ENCODE peak calls at places on chromosomes 11 and 22, in nine cellular contexts. One of them, this sample, is unnamed.

GRCh38 chr11:17768547-17768946 is 34.0 kb downstream of the KCNC1 start:
- DNase-seq in fibroblast of mammary gland: no peak
- DNase-seq in cardiac fibroblast: no peak
- DNase-seq in activated naive CD4-positive, alpha-beta T cell treated with Interleukin-2 at 50 U/mL for 16 hours: no peak
- DNase-seq in activated CD4-positive, alpha-beta T cell treated with anti-CD3 and anti-CD28 coated beads for 24 hours: no peak
- DNase-seq in adrenal gland: no peak
- DNase-seq in A172: no peak
- DNase-seq in GM23248: no peak
- DNase-seq in sciatic nerve: no peak
- DNase-seq in this sample: peak; percentile 30

GRCh38 chr11:35582033-35582432 is 36.2 kb upstream of the FJX1 start:
- DNase-seq in fibroblast of mammary gland: no peak
- DNase-seq in cardiac fibroblast: no peak
- DNase-seq in activated naive CD4-positive, alpha-beta T cell treated with Interleukin-2 at 50 U/mL for 16 hours: no peak
- DNase-seq in activated CD4-positive, alpha-beta T cell treated with anti-CD3 and anti-CD28 coated beads for 24 hours: no peak
- DNase-seq in adrenal gland: no peak
- DNase-seq in A172: no peak
- DNase-seq in GM23248: no peak
- DNase-seq in sciatic nerve: no peak
- DNase-seq in this sample: no peak

GRCh38 chr22:50701076-50701419 is 28.4 kb downstream of the SHANK3 start:
- DNase-seq in fibroblast of mammary gland: no peak
- DNase-seq in cardiac fibroblast: no peak
- DNase-seq in activated naive CD4-positive, alpha-beta T cell treated with Interleukin-2 at 50 U/mL for 16 hours: no peak
- DNase-seq in activated CD4-positive, alpha-beta T cell treated with anti-CD3 and anti-CD28 coated beads for 24 hours: no peak
- DNase-seq in adrenal gland: no peak
- DNase-seq in A172: no peak
- DNase-seq in GM23248: no peak
- DNase-seq in sciatic nerve: peak; percentile 49
- DNase-seq in this sample: peak; percentile 34

GRCh38 chr11:101909087-101909486 is 5.7 kb upstream of the CEP126 start:
- DNase-seq in fibroblast of mammary gland: no peak
- DNase-seq in cardiac fibroblast: no peak
- DNase-seq in activated naive CD4-positive, alpha-beta T cell treated with Interleukin-2 at 50 U/mL for 16 hours: no peak
- DNase-seq in activated CD4-positive, alpha-beta T cell treated with anti-CD3 and anti-CD28 coated beads for 24 hours: no peak
- DNase-seq in adrenal gland: no peak
- DNase-seq in A172: no peak
- DNase-seq in GM23248: no peak
- DNase-seq in sciatic nerve: no peak
- DNase-seq in this sample: no peak

GRCh38 chr11:73395297-73396208 is 19.4 kb downstream of the RELT start:
- DNase-seq in fibroblast of mammary gland: no peak
- DNase-seq in cardiac fibroblast: no peak
- DNase-seq in activated naive CD4-positive, alpha-beta T cell treated with Interleukin-2 at 50 U/mL for 16 hours: no peak
- DNase-seq in activated CD4-positive, alpha-beta T cell treated with anti-CD3 and anti-CD28 coated beads for 24 hours: no peak
- DNase-seq in adrenal gland: no peak
- DNase-seq in A172: no peak
- DNase-seq in GM23248: no peak
- DNase-seq in sciatic nerve: no peak
- DNase-seq in this sample: peak; percentile 79

GRCh38 chr11:57800444-57801184 is 39.0 kb downstream of the CTNND1 start:
- DNase-seq in fibroblast of mammary gland: peak; percentile 79
- DNase-seq in cardiac fibroblast: peak; percentile 85
- DNase-seq in activated naive CD4-positive, alpha-beta T cell treated with Interleukin-2 at 50 U/mL for 16 hours: no peak
- DNase-seq in activated CD4-positive, alpha-beta T cell treated with anti-CD3 and anti-CD28 coated beads for 24 hours: no peak
- DNase-seq in adrenal gland: no peak
- DNase-seq in A172: peak; percentile 77
- DNase-seq in GM23248: peak; percentile 85
- DNase-seq in sciatic nerve: no peak
- DNase-seq in this sample: no peak

GRCh38 chr11:109998921-109999320 is 94.3 kb upstream of the ZC3H12C start:
- DNase-seq in fibroblast of mammary gland: no peak
- DNase-seq in cardiac fibroblast: no peak
- DNase-seq in activated naive CD4-positive, alpha-beta T cell treated with Interleukin-2 at 50 U/mL for 16 hours: no peak
- DNase-seq in activated CD4-positive, alpha-beta T cell treated with anti-CD3 and anti-CD28 coated beads for 24 hours: no peak
- DNase-seq in adrenal gland: no peak
- DNase-seq in A172: no peak
- DNase-seq in GM23248: no peak
- DNase-seq in sciatic nerve: no peak
- DNase-seq in this sample: no peak

GRCh38 chr22:45884201-45885067 is 92.5 kb downstream of the WNT7B start:
- DNase-seq in fibroblast of mammary gland: no peak
- DNase-seq in cardiac fibroblast: no peak
- DNase-seq in activated naive CD4-positive, alpha-beta T cell treated with Interleukin-2 at 50 U/mL for 16 hours: no peak
- DNase-seq in activated CD4-positive, alpha-beta T cell treated with anti-CD3 and anti-CD28 coated beads for 24 hours: no peak
- DNase-seq in adrenal gland: no peak
- DNase-seq in A172: no peak
- DNase-seq in GM23248: no peak
- DNase-seq in sciatic nerve: peak; percentile 47
- DNase-seq in this sample: peak; percentile 71

GRCh38 chr11:40885257-40885947 is 574.0 kb downstream of the LRRC4C start:
- DNase-seq in fibroblast of mammary gland: no peak
- DNase-seq in cardiac fibroblast: no peak
- DNase-seq in activated naive CD4-positive, alpha-beta T cell treated with Interleukin-2 at 50 U/mL for 16 hours: no peak
- DNase-seq in activated CD4-positive, alpha-beta T cell treated with anti-CD3 and anti-CD28 coated beads for 24 hours: no peak
- DNase-seq in adrenal gland: no peak
- DNase-seq in A172: no peak
- DNase-seq in GM23248: no peak
- DNase-seq in sciatic nerve: no peak
- DNase-seq in this sample: no peak

GRCh38 chr11:1111545-1112212 is 37.0 kb downstream of the MUC2 start:
- DNase-seq in fibroblast of mammary gland: no peak
- DNase-seq in cardiac fibroblast: no peak
- DNase-seq in activated naive CD4-positive, alpha-beta T cell treated with Interleukin-2 at 50 U/mL for 16 hours: no peak
- DNase-seq in activated CD4-positive, alpha-beta T cell treated with anti-CD3 and anti-CD28 coated beads for 24 hours: no peak
- DNase-seq in adrenal gland: no peak
- DNase-seq in A172: no peak
- DNase-seq in GM23248: no peak
- DNase-seq in sciatic nerve: no peak
- DNase-seq in this sample: peak; percentile 74

GRCh38 chr22:38570841-38571364 is 920 bp upstream of the DMC1 start:
- DNase-seq in fibroblast of mammary gland: peak; percentile 28
- DNase-seq in cardiac fibroblast: peak; percentile 36
- DNase-seq in activated naive CD4-positive, alpha-beta T cell treated with Interleukin-2 at 50 U/mL for 16 hours: peak; percentile 28
- DNase-seq in activated CD4-positive, alpha-beta T cell treated with anti-CD3 and anti-CD28 coated beads for 24 hours: peak; percentile 10
- DNase-seq in adrenal gland: peak; percentile 59
- DNase-seq in A172: peak; percentile 6
- DNase-seq in GM23248: peak; percentile 62
- DNase-seq in sciatic nerve: peak; percentile 63
- DNase-seq in this sample: no peak

GRCh38 chr22:35314161-35314942 is 14.7 kb downstream of the TOM1 start:
- DNase-seq in fibroblast of mammary gland: no peak
- DNase-seq in cardiac fibroblast: peak; percentile 16
- DNase-seq in activated naive CD4-positive, alpha-beta T cell treated with Interleukin-2 at 50 U/mL for 16 hours: no peak
- DNase-seq in activated CD4-positive, alpha-beta T cell treated with anti-CD3 and anti-CD28 coated beads for 24 hours: no peak
- DNase-seq in adrenal gland: peak; percentile 63
- DNase-seq in A172: no peak
- DNase-seq in GM23248: no peak
- DNase-seq in sciatic nerve: no peak
- DNase-seq in this sample: peak; percentile 32

GRCh38 chr11:130163346-130164220 is 4.0 kb downstream of the ST14 start:
- DNase-seq in fibroblast of mammary gland: no peak
- DNase-seq in cardiac fibroblast: no peak
- DNase-seq in activated naive CD4-positive, alpha-beta T cell treated with Interleukin-2 at 50 U/mL for 16 hours: no peak
- DNase-seq in activated CD4-positive, alpha-beta T cell treated with anti-CD3 and anti-CD28 coated beads for 24 hours: no peak
- DNase-seq in adrenal gland: peak; percentile 57
- DNase-seq in A172: no peak
- DNase-seq in GM23248: no peak
- DNase-seq in sciatic nerve: no peak
- DNase-seq in this sample: no peak

GRCh38 chr11:66659785-66660184 is 17.9 kb downstream of the RBM4B start:
- DNase-seq in fibroblast of mammary gland: no peak
- DNase-seq in cardiac fibroblast: no peak
- DNase-seq in activated naive CD4-positive, alpha-beta T cell treated with Interleukin-2 at 50 U/mL for 16 hours: no peak
- DNase-seq in activated CD4-positive, alpha-beta T cell treated with anti-CD3 and anti-CD28 coated beads for 24 hours: no peak
- DNase-seq in adrenal gland: no peak
- DNase-seq in A172: no peak
- DNase-seq in GM23248: no peak
- DNase-seq in sciatic nerve: no peak
- DNase-seq in this sample: no peak

GRCh38 chr11:118899296-118899688 is 15.6 kb downstream of the CXCR5 start:
- DNase-seq in fibroblast of mammary gland: no peak
- DNase-seq in cardiac fibroblast: no peak
- DNase-seq in activated naive CD4-positive, alpha-beta T cell treated with Interleukin-2 at 50 U/mL for 16 hours: no peak
- DNase-seq in activated CD4-positive, alpha-beta T cell treated with anti-CD3 and anti-CD28 coated beads for 24 hours: no peak
- DNase-seq in adrenal gland: no peak
- DNase-seq in A172: no peak
- DNase-seq in GM23248: no peak
- DNase-seq in sciatic nerve: no peak
- DNase-seq in this sample: no peak

GRCh38 chr22:19896665-19897355 is 42.1 kb upstream of the GNB1L start:
- DNase-seq in fibroblast of mammary gland: no peak
- DNase-seq in cardiac fibroblast: no peak
- DNase-seq in activated naive CD4-positive, alpha-beta T cell treated with Interleukin-2 at 50 U/mL for 16 hours: no peak
- DNase-seq in activated CD4-positive, alpha-beta T cell treated with anti-CD3 and anti-CD28 coated beads for 24 hours: no peak
- DNase-seq in adrenal gland: no peak
- DNase-seq in A172: no peak
- DNase-seq in GM23248: no peak
- DNase-seq in sciatic nerve: no peak
- DNase-seq in this sample: no peak

GRCh38 chr22:40345271-40345670 is 1.0 kb upstream of the ADSL start:
- DNase-seq in fibroblast of mammary gland: peak; percentile 61
- DNase-seq in cardiac fibroblast: peak; percentile 26
- DNase-seq in activated naive CD4-positive, alpha-beta T cell treated with Interleukin-2 at 50 U/mL for 16 hours: peak; percentile 40
- DNase-seq in activated CD4-positive, alpha-beta T cell treated with anti-CD3 and anti-CD28 coated beads for 24 hours: no peak
- DNase-seq in adrenal gland: no peak
- DNase-seq in A172: peak; percentile 46
- DNase-seq in GM23248: peak; percentile 60
- DNase-seq in sciatic nerve: peak; percentile 39
- DNase-seq in this sample: no peak